ENCODE peak calls at places on chromosome 5, in seven cellular contexts. T is K562, Y is HepG2, V is GM12878, A is H1, C is GM12891, J is SK-N-SH. W is an unnamed sample.

GRCh38 chr5:13278148-13278547 is 666.3 kb downstream of the DNAH5 start:
- DNase-seq in T (no peak), Y (no peak), V (no peak), A (no peak), C (no peak), J (peak), W (no peak)

GRCh38 chr5:107224272-107224671 is 446.5 kb downstream of the EFNA5 start:
- DNase-seq in T (no peak), Y (no peak), V (no peak), A (no peak), C (no peak), J (no peak), W (no peak)

GRCh38 chr5:181198905-181199519 is 6.0 kb downstream of the TRIM7 start:
- DNase-seq in T (no peak), Y (no peak), V (no peak), A (no peak), C (no peak), J (no peak), W (peak)

GRCh38 chr5:133316346-133317343 is 264.8 kb downstream of the HSPA4 start:
- DNase-seq in T (peak), Y (peak), V (no peak), A (peak), C (no peak), J (no peak), W (no peak)

GRCh38 chr5:142952236-142952635 is 182.1 kb downstream of the ARHGAP26 start:
- DNase-seq in T (no peak), Y (no peak), V (no peak), A (no peak), C (no peak), J (no peak), W (no peak)

GRCh38 chr5:78927657-78928282 is 57.3 kb downstream of the ARSB start:
- DNase-seq in T (no peak), Y (peak), V (no peak), A (peak), C (no peak), J (no peak), W (no peak)

GRCh38 chr5:16588434-16589214 is 28.2 kb downstream of the RETREG1 start:
- DNase-seq in T (no peak), Y (peak), V (no peak), A (no peak), C (no peak), J (no peak), W (no peak)

GRCh38 chr5:130099001-130099400 is 194.7 kb downstream of the CHSY3 start:
- DNase-seq in T (no peak), Y (no peak), V (no peak), A (no peak), C (no peak), J (no peak), W (no peak)

GRCh38 chr5:129094087-129094923 is at the start of gene ISOC1:
- DNase-seq in T (peak), Y (peak), V (peak), A (peak), C (peak), J (peak), W (peak)

GRCh38 chr5:4017076-4017803 is 421.6 kb downstream of the IRX1 start:
- DNase-seq in T (no peak), Y (no peak), V (no peak), A (no peak), C (no peak), J (no peak), W (no peak)

GRCh38 chr5:109340351-109340750 is 69.4 kb downstream of the PJA2 start:
- DNase-seq in T (no peak), Y (no peak), V (no peak), A (no peak), C (no peak), J (no peak), W (no peak)

GRCh38 chr5:167725741-167726140 is 565.7 kb upstream of the WWC1 start:
- DNase-seq in T (no peak), Y (no peak), V (no peak), A (no peak), C (no peak), J (no peak), W (no peak)

GRCh38 chr5:426392-426976 is 16.5 kb upstream of the EXOC3 start:
- DNase-seq in T (no peak), Y (no peak), V (no peak), A (no peak), C (no peak), J (no peak), W (no peak)

GRCh38 chr5:136666970-136667620 is 301.8 kb upstream of the TRPC7 start:
- DNase-seq in T (no peak), Y (no peak), V (no peak), A (no peak), C (no peak), J (no peak), W (no peak)

GRCh38 chr5:180631549-180632392 is 17.6 kb downstream of the FLT4 start:
- DNase-seq in T (no peak), Y (no peak), V (no peak), A (no peak), C (no peak), J (no peak), W (no peak)

GRCh38 chr5:139845846-139846681 is 50.5 kb downstream of the PSD2 start:
- DNase-seq in T (no peak), Y (no peak), V (no peak), A (no peak), C (no peak), J (no peak), W (no peak)

GRCh38 chr5:62212648-62213047 is 93.4 kb upstream of the KIF2A start:
- DNase-seq in T (no peak), Y (no peak), V (no peak), A (no peak), C (no peak), J (peak), W (no peak)

GRCh38 chr5:58273705-58274104 is 186.2 kb downstream of the PLK2 start:
- DNase-seq in T (no peak), Y (no peak), V (no peak), A (no peak), C (no peak), J (no peak), W (no peak)

GRCh38 chr5:2280318-2280717 is 397.6 kb upstream of the IRX4 start:
- DNase-seq in T (no peak), Y (no peak), V (no peak), A (no peak), C (no peak), J (no peak), W (no peak)

GRCh38 chr5:1552469-1553255 is 28.9 kb upstream of the LPCAT1 start:
- DNase-seq in T (no peak), Y (peak), V (no peak), A (peak), C (no peak), J (no peak), W (no peak)

GRCh38 chr5:53543401-53543800 is 17.0 kb upstream of the NDUFS4 start:
- DNase-seq in T (peak), Y (no peak), V (no peak), A (no peak), C (no peak), J (no peak), W (no peak)

GRCh38 chr5:120255214-120255613 is 208.9 kb upstream of the PRR16 start:
- DNase-seq in T (no peak), Y (no peak), V (no peak), A (no peak), C (no peak), J (no peak), W (no peak)

GRCh38 chr5:97181856-97182545 is 1.0 kb downstream of the RIOK2 start:
- DNase-seq in T (no peak), Y (no peak), V (no peak), A (no peak), C (no peak), J (no peak), W (no peak)

DNA sequence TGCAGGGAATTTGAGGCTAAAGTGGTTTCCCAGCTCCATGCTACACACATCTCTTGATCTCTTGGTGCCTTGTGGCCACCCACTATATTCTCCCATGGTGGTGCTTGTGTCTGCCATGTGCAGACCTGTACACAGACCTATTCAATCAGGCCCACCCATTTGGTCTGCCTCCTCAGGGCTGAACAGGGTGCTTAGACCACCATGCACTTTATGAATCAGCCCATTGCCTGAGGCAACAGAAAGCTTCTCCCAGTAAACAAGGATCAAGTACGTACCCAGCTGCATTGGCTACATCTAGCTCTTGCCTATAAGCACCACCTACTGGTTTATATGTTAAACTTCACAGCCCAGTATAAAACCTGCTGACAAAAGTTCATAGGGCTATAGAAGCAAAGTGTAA is 664.3 kb upstream of the EDIL3 start:
- DNase-seq in T (no peak), Y (peak), V (no peak), A (peak), C (no peak), J (no peak), W (no peak)
- TF ChIP-seq TAF1 in T (no peak), Y (no peak), V (no peak), A (no peak), C (no peak), J (no peak), W (no peak)

GRCh38 chr5:138470322-138471285 is 5.3 kb downstream of the EGR1 start:
- DNase-seq in T (no peak), Y (no peak), V (no peak), A (no peak), C (no peak), J (peak), W (no peak)

GRCh38 chr5:138467711-138468132 is 2.4 kb downstream of the EGR1 start:
- DNase-seq in T (no peak), Y (no peak), V (no peak), A (no peak), C (no peak), J (peak), W (no peak)

GRCh38 chr5:138469540-138470321 is 4.5 kb downstream of the EGR1 start:
- DNase-seq in T (no peak), Y (no peak), V (no peak), A (no peak), C (no peak), J (peak), W (no peak)

GRCh38 chr5:138468133-138468965 is 3.1 kb downstream of the EGR1 start:
- DNase-seq in T (no peak), Y (no peak), V (no peak), A (no peak), C (no peak), J (no peak), W (no peak)

GRCh38 chr5:138468966-138469539 is 3.8 kb downstream of the EGR1 start:
- DNase-seq in T (no peak), Y (no peak), V (no peak), A (no peak), C (no peak), J (no peak), W (no peak)
- TF ChIP-seq TAF1 in T (no peak), Y (no peak), V (no peak), A (no peak), C (no peak), J (no peak), W (peak)

DNA sequence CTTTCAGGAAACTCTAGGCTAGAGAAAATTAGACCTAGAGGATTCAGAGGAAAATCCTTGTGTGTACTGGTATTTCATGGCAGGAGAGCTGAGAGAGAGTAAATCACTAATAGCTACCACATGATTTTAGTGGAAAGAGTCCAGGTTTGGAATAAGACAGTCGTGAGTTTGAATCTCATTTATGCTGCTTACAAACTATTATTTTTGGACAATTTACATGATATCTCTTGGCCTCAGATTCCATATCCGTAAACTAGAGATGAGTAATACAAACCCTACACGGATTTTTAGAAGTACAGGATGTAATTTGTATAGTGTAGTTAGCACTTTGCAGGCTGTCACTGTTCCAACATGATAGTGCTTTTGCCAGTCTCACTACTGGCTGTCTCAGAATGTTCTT is 2.7 kb downstream of the IL31RA start:
- DNase-seq in T (no peak), Y (no peak), V (no peak), A (no peak), C (no peak), J (no peak), W (no peak)
- TF ChIP-seq TAF1 in T (no peak), Y (no peak), V (no peak), A (no peak), C (no peak), J (no peak), W (no peak)

GRCh38 chr5:127648997-127649550 is at the start of gene CTXN3:
- DNase-seq in T (no peak), Y (no peak), V (no peak), A (no peak), C (no peak), J (no peak), W (no peak)

GRCh38 chr5:127645300-127645726 is 3.6 kb upstream of the CTXN3 start:
- DNase-seq in T (no peak), Y (no peak), V (no peak), A (no peak), C (no peak), J (no peak), W (no peak)

GRCh38 chr5:127650649-127651048 is 1.8 kb downstream of the CTXN3 start:
- DNase-seq in T (no peak), Y (no peak), V (no peak), A (no peak), C (no peak), J (no peak), W (no peak)

GRCh38 chr5:127650022-127650421 is 1.1 kb downstream of the CTXN3 start:
- DNase-seq in T (no peak), Y (no peak), V (no peak), A (no peak), C (no peak), J (no peak), W (no peak)

GRCh38 chr5:127647361-127647958 is 1.4 kb upstream of the CTXN3 start:
- DNase-seq in T (no peak), Y (no peak), V (no peak), A (no peak), C (no peak), J (no peak), W (no peak)
- TF ChIP-seq TAF1 in T (no peak), Y (no peak), V (no peak), A (no peak), C (no peak), J (no peak), W (no peak)

DNA sequence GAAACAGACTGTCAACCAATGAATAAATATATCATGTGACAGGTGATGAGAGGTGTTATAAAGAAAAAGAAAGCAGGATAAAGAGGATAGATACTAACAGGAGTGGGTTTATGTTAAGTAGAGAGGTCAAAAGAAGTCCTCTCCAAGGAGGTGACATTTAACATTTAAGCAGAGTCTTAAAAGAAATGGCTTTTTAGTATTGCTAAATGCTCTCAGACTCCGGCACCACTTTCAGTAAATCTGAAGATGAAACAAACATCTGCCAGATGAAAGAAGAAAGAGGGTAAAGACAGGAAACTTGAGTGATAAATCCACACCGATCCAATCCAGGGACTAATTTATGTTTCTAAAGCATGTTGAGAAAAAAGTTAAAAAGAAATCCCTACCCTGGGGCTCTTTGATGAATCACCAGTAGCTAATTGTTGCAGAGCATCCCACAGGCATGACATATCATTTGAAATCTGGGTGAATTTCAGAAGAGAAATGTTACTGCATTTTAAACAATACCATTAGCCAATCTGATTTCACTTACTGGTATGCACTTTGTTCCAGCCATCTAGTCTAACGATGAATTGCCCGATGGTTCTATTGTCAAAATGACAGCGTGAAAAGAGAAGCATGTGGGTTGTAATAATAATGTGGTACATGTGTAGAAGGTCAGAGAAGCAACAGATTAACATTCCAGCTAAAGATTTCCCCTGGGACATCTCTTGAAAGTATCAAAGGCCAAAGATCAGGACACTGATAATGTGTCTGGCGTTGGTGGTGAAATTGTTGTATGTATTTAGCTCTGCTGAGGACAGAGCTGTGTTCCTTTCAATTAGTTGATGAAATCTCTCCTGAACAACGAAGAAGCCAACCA is 485.6 kb downstream of the CSNK1G3 start:
- DNase-seq in T (no peak), Y (no peak), V (no peak), A (no peak), C (no peak), J (peak), W (no peak)
- TF ChIP-seq TAF1 in T (no peak), Y (no peak), V (no peak), A (no peak), C (no peak), J (no peak), W (no peak)

DNA sequence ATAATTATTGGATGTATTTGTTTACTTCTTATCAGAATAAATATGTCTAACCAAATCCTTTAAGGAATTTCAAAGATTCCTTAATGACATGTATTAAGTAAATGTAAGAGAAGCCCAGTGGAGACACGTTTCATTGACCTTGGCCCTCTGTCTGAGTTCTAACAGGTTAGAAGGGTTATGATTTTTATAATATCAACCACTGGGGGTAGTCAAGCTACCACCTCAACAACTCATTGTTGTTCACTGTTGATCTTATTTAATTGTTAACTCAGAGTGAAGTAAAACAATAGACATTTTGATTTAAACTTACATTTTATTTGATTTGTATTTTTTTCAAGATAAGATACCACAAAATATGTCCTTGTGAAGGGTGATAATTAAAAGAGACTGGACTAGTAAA is 499.2 kb upstream of the COX7C start:
- DNase-seq in T (peak), Y (peak), V (no peak), A (no peak), C (no peak), J (no peak), W (no peak)
- TF ChIP-seq TAF1 in T (no peak), Y (no peak), V (no peak), A (no peak), C (no peak), J (no peak), W (no peak)

DNA sequence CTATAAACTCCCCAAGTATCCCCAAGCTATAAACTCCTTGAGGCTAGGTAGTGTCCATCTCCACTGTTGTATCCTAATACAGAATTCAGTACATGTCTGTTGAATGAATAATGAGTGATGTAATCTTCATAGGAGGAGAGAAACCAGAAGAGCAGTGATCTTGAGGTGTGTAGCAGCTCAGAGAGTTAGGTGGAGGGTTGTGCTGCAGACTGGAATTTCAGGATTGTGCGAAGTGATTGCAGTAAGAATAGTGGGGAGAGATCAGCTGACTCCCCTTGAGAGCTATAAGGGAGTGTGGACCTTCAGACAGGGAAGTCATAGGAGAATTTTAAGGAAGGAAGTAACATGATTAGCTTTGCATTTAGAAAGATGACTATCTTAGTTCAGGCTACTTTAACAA is 4.3 kb downstream of the SNX24 start:
- DNase-seq in T (no peak), Y (no peak), V (no peak), A (no peak), C (no peak), J (no peak), W (no peak)
- TF ChIP-seq TAF1 in T (no peak), Y (no peak), V (no peak), A (no peak), C (no peak), J (no peak), W (no peak)

DNA sequence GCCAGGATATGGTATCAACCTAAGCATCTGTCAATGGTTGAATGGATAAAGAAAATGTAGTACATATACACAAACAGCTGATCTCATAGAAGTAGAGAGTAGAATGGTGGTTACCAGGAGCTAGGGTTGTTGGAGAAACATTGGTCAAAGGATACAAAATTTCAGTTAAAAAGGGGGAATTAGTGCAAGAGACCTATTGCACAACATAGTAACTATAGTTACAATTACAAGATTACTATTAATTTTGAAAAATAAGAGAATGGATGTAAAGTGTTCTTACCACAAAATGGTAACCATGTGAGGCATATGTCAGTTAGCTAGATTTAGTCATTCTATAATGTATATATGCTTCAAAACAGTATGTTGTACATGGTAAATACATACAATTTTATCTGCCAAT is 28.8 kb upstream of the ELOVL7 start:
- DNase-seq in T (no peak), Y (no peak), V (no peak), A (no peak), C (no peak), J (no peak), W (no peak)
- TF ChIP-seq TAF1 in T (no peak), Y (no peak), V (no peak), A (no peak), C (no peak), J (no peak), W (no peak)

GRCh38 chr5:74685979-74686631 is 1.1 kb downstream of the HEXB start:
- DNase-seq in T (peak), Y (no peak), V (peak), A (no peak), C (peak), J (peak), W (peak)
- TF ChIP-seq TAF1 in T (peak), Y (no peak), V (no peak), A (no peak), C (no peak), J (no peak), W (no peak)